ENCODE peak calls at places on chromosomes 7 and 10, in eight cellular contexts. V is ascending aorta; T is adrenal gland; O is fibroblast of mammary gland; D is hepatocyte; U is colonic mucosa; K is neural crest cell; E is CD4-positive, alpha-beta T cell. Q is an unnamed sample.

GRCh38 chr7:2451171-2452073 is 24.8 kb downstream of the GRIFIN start:
- DNase-seq in V (no peak), T (peak), O (peak), D (peak), U (peak), K (peak), E (peak), Q (peak)

GRCh38 chr7:7761974-7762769 is 43.8 kb upstream of the RPA3 start:
- DNase-seq in V (no peak), T (no peak), O (peak), D (peak), U (no peak), K (no peak), E (no peak), Q (no peak)

GRCh38 chr10:129365767-129366400 is 101.2 kb upstream of the MGMT start:
- DNase-seq in V (no peak), T (no peak), O (no peak), D (no peak), U (no peak), K (no peak), E (no peak), Q (no peak)

GRCh38 chr7:139038691-139039090 is 2.8 kb upstream of the ZC3HAV1L start:
- DNase-seq in V (no peak), T (no peak), O (no peak), D (no peak), U (no peak), K (no peak), E (no peak), Q (no peak)

GRCh38 chr7:132575336-132575986 is 809 bp downstream of the PLXNA4 start:
- DNase-seq in V (no peak), T (peak), O (peak), D (peak), U (peak), K (peak), E (no peak), Q (no peak)

GRCh38 chr10:34102917-34103506 is 712.1 kb downstream of the PARD3 start:
- DNase-seq in V (no peak), T (no peak), O (peak), D (no peak), U (no peak), K (no peak), E (no peak), Q (peak)

GRCh38 chr7:107594961-107595737 is 15.1 kb downstream of the BCAP29 start:
- DNase-seq in V (no peak), T (no peak), O (peak), D (no peak), U (no peak), K (no peak), E (no peak), Q (no peak)

GRCh38 chr7:74006451-74007259 is 21.3 kb upstream of the ELN start:
- DNase-seq in V (no peak), T (no peak), O (no peak), D (peak), U (no peak), K (no peak), E (no peak), Q (no peak)

GRCh38 chr10:43001427-43001795 is 75.5 kb upstream of the RET start:
- DNase-seq in V (no peak), T (no peak), O (no peak), D (no peak), U (no peak), K (no peak), E (no peak), Q (no peak)

GRCh38 chr7:46233585-46234329 is 312.7 kb upstream of the IGFBP3 start:
- DNase-seq in V (no peak), T (no peak), O (no peak), D (no peak), U (no peak), K (no peak), E (no peak), Q (no peak)

GRCh38 chr7:95279417-95279816 is 44.9 kb downstream of the PON1 start:
- DNase-seq in V (no peak), T (no peak), O (no peak), D (no peak), U (no peak), K (no peak), E (no peak), Q (no peak)

GRCh38 chr10:68251146-68251545 is 19.2 kb upstream of the ATOH7 start:
- DNase-seq in V (no peak), T (no peak), O (no peak), D (no peak), U (no peak), K (no peak), E (no peak), Q (no peak)

GRCh38 chr7:77426521-77427051 is 10.4 kb upstream of the GSAP start:
- DNase-seq in V (no peak), T (no peak), O (peak), D (no peak), U (no peak), K (no peak), E (no peak), Q (no peak)

GRCh38 chr7:98836811-98837631 is 32.8 kb downstream of the TMEM130 start:
- DNase-seq in V (no peak), T (peak), O (peak), D (peak), U (peak), K (peak), E (no peak), Q (no peak)

GRCh38 chr7:19491821-19492452 is 216.9 kb downstream of the POLR1F start:
- DNase-seq in V (no peak), T (no peak), O (peak), D (peak), U (no peak), K (no peak), E (no peak), Q (no peak)

GRCh38 chr7:133572087-133572486 is 319.2 kb downstream of the EXOC4 start:
- DNase-seq in V (no peak), T (no peak), O (no peak), D (no peak), U (no peak), K (no peak), E (no peak), Q (no peak)

GRCh38 chr10:119675483-119676170 is 24.4 kb downstream of the BAG3 start:
- DNase-seq in V (no peak), T (no peak), O (peak), D (no peak), U (no peak), K (no peak), E (no peak), Q (no peak)

GRCh38 chr10:116606061-116606483 is 14.7 kb upstream of the PNLIPRP2 start:
- DNase-seq in V (no peak), T (no peak), O (no peak), D (no peak), U (no peak), K (no peak), E (no peak), Q (no peak)

GRCh38 chr10:49412571-49412970 is 16.7 kb upstream of the DRGX start:
- DNase-seq in V (no peak), T (no peak), O (no peak), D (no peak), U (no peak), K (no peak), E (no peak), Q (no peak)

GRCh38 chr7:20831451-20831850 is 44.8 kb upstream of the SP8 start:
- DNase-seq in V (no peak), T (no peak), O (no peak), D (no peak), U (no peak), K (no peak), E (no peak), Q (no peak)

GRCh38 chr7:15567652-15568051 is 5.8 kb upstream of the AGMO start:
- DNase-seq in V (no peak), T (no peak), O (no peak), D (no peak), U (no peak), K (no peak), E (no peak), Q (no peak)

GRCh38 chr10:128725531-128725930 is 599.3 kb upstream of the MKI67 start:
- DNase-seq in V (no peak), T (no peak), O (no peak), D (no peak), U (no peak), K (no peak), E (no peak), Q (no peak)

GRCh38 chr10:79112898-79113431 is 44.2 kb downstream of the ZMIZ1 start:
- DNase-seq in V (no peak), T (peak), O (peak), D (peak), U (no peak), K (no peak), E (no peak), Q (no peak)

GRCh38 chr7:64619705-64620104 is 46.2 kb upstream of the ZNF107 start:
- DNase-seq in V (no peak), T (no peak), O (peak), D (no peak), U (no peak), K (peak), E (no peak), Q (no peak)

GRCh38 chr10:11149499-11149898 is 131.8 kb downstream of the CELF2 start:
- DNase-seq in V (no peak), T (no peak), O (no peak), D (no peak), U (no peak), K (no peak), E (peak), Q (no peak)

GRCh38 chr10:12869427-12869826 is 132.1 kb downstream of the CCDC3 start:
- DNase-seq in V (no peak), T (no peak), O (peak), D (no peak), U (no peak), K (no peak), E (no peak), Q (no peak)

GRCh38 chr10:62244785-62245595 is 23.7 kb downstream of the RTKN2 start:
- DNase-seq in V (no peak), T (peak), O (peak), D (peak), U (peak), K (no peak), E (no peak), Q (no peak)

GRCh38 chr7:153430931-153431330 is 621.3 kb upstream of the DPP6 start:
- DNase-seq in V (no peak), T (no peak), O (no peak), D (no peak), U (no peak), K (no peak), E (no peak), Q (no peak)

GRCh38 chr7:47485640-47486435 is 96.1 kb downstream of the TNS3 start:
- DNase-seq in V (no peak), T (no peak), O (peak), D (peak), U (peak), K (no peak), E (no peak), Q (no peak)

GRCh38 chr10:7408494-7409044 is 2.3 kb downstream of the SFMBT2 start:
- DNase-seq in V (no peak), T (peak), O (peak), D (peak), U (peak), K (peak), E (peak), Q (no peak)

GRCh38 chr7:66877577-66878300 is 43.3 kb upstream of the TMEM248 start:
- DNase-seq in V (no peak), T (no peak), O (peak), D (no peak), U (no peak), K (no peak), E (no peak), Q (no peak)

GRCh38 chr7:129122751-129123516 is 21.6 kb upstream of the TSPAN33 start:
- DNase-seq in V (no peak), T (no peak), O (peak), D (no peak), U (no peak), K (no peak), E (no peak), Q (no peak)

GRCh38 chr7:43362652-43363428 is 220.1 kb upstream of the STK17A start:
- DNase-seq in V (no peak), T (peak), O (peak), D (peak), U (no peak), K (no peak), E (no peak), Q (no peak)

GRCh38 chr10:126130291-126130710 is 233.9 kb downstream of the FANK1 start:
- DNase-seq in V (no peak), T (peak), O (peak), D (no peak), U (no peak), K (no peak), E (no peak), Q (no peak)

GRCh38 chr10:77899080-77899477 is 27.5 kb downstream of the DLG5 start:
- DNase-seq in V (no peak), T (peak), O (peak), D (no peak), U (peak), K (no peak), E (no peak), Q (no peak)

GRCh38 chr10:15200626-15201025 is 32.1 kb upstream of the NMT2 start:
- DNase-seq in V (no peak), T (no peak), O (peak), D (peak), U (no peak), K (no peak), E (no peak), Q (no peak)

GRCh38 chr10:87095241-87095945 is 387 bp downstream of the SHLD2 start:
- DNase-seq in V (peak), T (peak), O (peak), D (peak), U (peak), K (peak), E (peak), Q (peak)
- TF ChIP-seq CTCF in V (no peak), T (no peak), O (no peak), D (no peak), U (no peak), K (no peak), E (no peak), Q (no peak)

GRCh38 chr10:69331161-69331560 is 52.9 kb downstream of the HK1 start:
- DNase-seq in V (no peak), T (no peak), O (no peak), D (no peak), U (no peak), K (no peak), E (no peak), Q (no peak)

GRCh38 chr10:69334258-69335062 is 56.2 kb downstream of the HK1 start:
- DNase-seq in V (no peak), T (no peak), O (no peak), D (no peak), U (no peak), K (no peak), E (no peak), Q (no peak)

GRCh38 chr10:69332278-69333010 is 54.1 kb downstream of the HK1 start:
- DNase-seq in V (no peak), T (no peak), O (peak), D (no peak), U (peak), K (no peak), E (no peak), Q (no peak)

GRCh38 chr10:69335063-69335587 is 56.8 kb downstream of the HK1 start:
- DNase-seq in V (no peak), T (peak), O (peak), D (no peak), U (no peak), K (no peak), E (no peak), Q (no peak)

GRCh38 chr10:69333205-69333604 is 54.9 kb downstream of the HK1 start:
- DNase-seq in V (peak), T (no peak), O (no peak), D (peak), U (no peak), K (no peak), E (no peak), Q (no peak)
- TF ChIP-seq CTCF in V (peak), T (no peak), O (no peak), D (peak), U (no peak), K (peak), E (no peak), Q (peak)

GRCh38 chr7:3722396-3722846 is 421.4 kb downstream of the SDK1 start:
- DNase-seq in V (no peak), T (no peak), O (no peak), D (peak), U (no peak), K (peak), E (peak), Q (no peak)
- TF ChIP-seq CTCF in V (no peak), T (no peak), O (no peak), D (peak), U (no peak), K (peak), E (no peak), Q (peak)

DNA sequence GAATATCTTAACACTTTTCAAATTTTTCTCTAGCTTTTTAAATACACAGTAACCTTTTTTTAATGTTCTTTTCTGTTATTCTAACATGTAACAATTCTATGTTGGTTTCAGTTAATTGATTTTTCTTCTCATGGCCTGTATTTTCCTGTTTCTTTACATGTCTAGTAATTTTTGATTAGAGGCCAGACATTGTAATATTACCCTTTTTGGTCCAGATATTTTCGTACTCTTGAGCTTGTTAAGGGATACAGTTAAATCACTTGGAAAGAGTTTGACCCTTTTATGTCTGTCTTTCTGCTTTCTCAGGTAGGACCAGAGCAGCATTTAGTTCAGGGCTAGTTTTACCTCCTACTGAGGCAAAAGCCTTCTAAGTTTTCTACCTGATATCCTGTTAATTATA is 45.0 kb downstream of the BICC1 start:
- DNase-seq in V (no peak), T (no peak), O (no peak), D (no peak), U (no peak), K (no peak), E (no peak), Q (no peak)
- TF ChIP-seq CTCF in V (no peak), T (no peak), O (no peak), D (no peak), U (no peak), K (no peak), E (no peak), Q (no peak)

GRCh38 chr10:100735087-100735344 is 10.4 kb upstream of the PAX2 start:
- DNase-seq in V (no peak), T (no peak), O (no peak), D (no peak), U (no peak), K (no peak), E (no peak), Q (no peak)

GRCh38 chr10:100736144-100736808 is 9.1 kb upstream of the PAX2 start:
- DNase-seq in V (no peak), T (no peak), O (no peak), D (no peak), U (no peak), K (no peak), E (no peak), Q (no peak)

GRCh38 chr10:100733319-100733718 is 12.1 kb upstream of the PAX2 start:
- DNase-seq in V (no peak), T (no peak), O (no peak), D (no peak), U (no peak), K (no peak), E (no peak), Q (no peak)

GRCh38 chr10:100735345-100736143 is 9.8 kb upstream of the PAX2 start:
- DNase-seq in V (no peak), T (no peak), O (no peak), D (no peak), U (no peak), K (no peak), E (no peak), Q (no peak)

GRCh38 chr10:100734295-100735086 is 10.9 kb upstream of the PAX2 start:
- DNase-seq in V (no peak), T (no peak), O (no peak), D (no peak), U (no peak), K (no peak), E (no peak), Q (no peak)
- TF ChIP-seq CTCF in V (no peak), T (no peak), O (no peak), D (no peak), U (no peak), K (no peak), E (no peak), Q (no peak)

DNA sequence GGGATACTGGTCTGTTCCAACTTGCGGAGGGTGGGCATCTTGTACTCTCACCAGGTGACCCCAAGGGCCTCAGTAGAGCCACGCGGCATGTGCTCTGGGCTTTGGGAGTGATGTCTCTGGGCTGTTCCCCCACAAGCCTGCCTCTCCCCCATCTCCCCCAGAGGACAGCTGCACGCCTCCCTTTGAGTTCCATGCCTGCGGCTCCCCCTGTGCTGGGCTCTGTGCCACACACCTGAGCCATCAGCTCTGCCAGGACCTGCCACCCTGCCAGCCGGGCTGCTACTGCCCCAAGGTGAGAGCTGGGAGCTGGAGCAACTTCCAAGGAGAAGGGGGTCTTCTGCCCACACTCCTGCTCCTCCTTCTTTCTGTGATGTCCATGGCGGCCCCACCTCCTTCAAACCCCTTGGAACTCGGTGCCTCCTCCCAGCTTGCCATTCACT is 15.0 kb upstream of the ZNF862 start:
- DNase-seq in V (no peak), T (no peak), O (no peak), D (no peak), U (no peak), K (no peak), E (no peak), Q (no peak)
- TF ChIP-seq CTCF in V (no peak), T (no peak), O (no peak), D (no peak), U (no peak), K (no peak), E (no peak), Q (no peak)

GRCh38 chr7:41312235-41312634 is 390.7 kb downstream of the INHBA start:
- DNase-seq in V (no peak), T (no peak), O (no peak), D (no peak), U (peak), K (no peak), E (no peak), Q (no peak)

GRCh38 chr7:41313171-41313570 is 389.7 kb downstream of the INHBA start:
- DNase-seq in V (no peak), T (no peak), O (peak), D (no peak), U (no peak), K (no peak), E (no peak), Q (no peak)

GRCh38 chr7:41316410-41316809 is 386.5 kb downstream of the INHBA start:
- DNase-seq in V (no peak), T (no peak), O (no peak), D (peak), U (peak), K (no peak), E (no peak), Q (no peak)

GRCh38 chr7:41319601-41320000 is 383.3 kb downstream of the INHBA start:
- DNase-seq in V (no peak), T (no peak), O (peak), D (no peak), U (no peak), K (no peak), E (no peak), Q (no peak)

GRCh38 chr7:41315764-41316163 is 387.1 kb downstream of the INHBA start:
- DNase-seq in V (no peak), T (no peak), O (no peak), D (no peak), U (no peak), K (no peak), E (no peak), Q (no peak)
- TF ChIP-seq CTCF in V (no peak), T (peak), O (peak), D (no peak), U (no peak), K (no peak), E (no peak), Q (peak)

DNA sequence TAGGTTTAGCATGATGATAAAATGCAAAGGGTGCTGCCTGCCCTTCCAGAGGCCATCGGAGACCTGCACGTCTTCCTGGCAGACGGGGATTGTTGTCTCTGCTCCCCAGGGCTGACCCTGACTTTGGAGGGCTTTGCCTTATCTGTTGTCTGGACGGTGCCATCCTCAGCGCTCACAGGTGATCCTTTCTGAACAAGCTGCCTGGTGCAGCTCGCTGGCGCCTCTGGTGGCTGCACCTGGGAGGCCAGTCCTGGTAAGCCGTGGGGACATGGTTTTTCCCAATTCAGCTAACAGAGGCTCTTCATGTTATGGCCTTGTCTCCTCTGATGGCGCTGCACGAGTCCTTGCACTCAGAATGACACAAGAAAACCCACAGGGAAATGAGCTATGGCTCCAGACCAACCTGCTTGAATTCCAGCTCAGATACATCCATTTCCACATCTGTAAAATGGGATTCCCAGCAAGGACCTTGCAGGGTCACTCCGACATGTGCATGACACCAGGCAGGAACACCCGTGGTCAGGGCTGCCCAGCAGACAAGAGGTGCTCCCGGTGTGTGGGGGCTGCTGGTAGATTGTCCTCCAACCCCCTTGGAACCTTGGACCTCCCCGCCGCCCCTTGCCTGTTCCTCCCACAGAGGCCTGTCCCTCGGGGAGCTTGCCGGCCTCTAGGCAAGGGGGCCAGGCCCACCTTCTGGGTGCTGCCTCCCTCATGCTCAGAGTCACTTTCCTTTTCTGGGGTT is 50.4 kb upstream of the SHH start:
- DNase-seq in V (no peak), T (peak), O (no peak), D (no peak), U (peak), K (no peak), E (no peak), Q (peak)
- TF ChIP-seq CTCF in V (no peak), T (no peak), O (no peak), D (no peak), U (no peak), K (peak), E (no peak), Q (peak)

Q was measured in osteocyte.